ENCODE peak calls at places on chromosomes 6 and 20, in nine cellular contexts. A is CD8-positive, alpha-beta memory T cell; N is fibroblast of lung; Q is heart right ventricle; O is spleen; W is aorta; I is mesenchymal stem cell; X is cardiac muscle cell; B is uterus. G is an unnamed sample. For H3K4me1 and H3K9me3, the result is how much of the 10 kb centered on the place peaks cover.

GRCh38 chr20:3889489-3890409 is 562 bp downstream of the PANK2 start:
- DNase-seq in A (peak), X (peak), I (peak), B (peak), N (no peak), W (peak), O (peak), Q (peak), G (peak)

GRCh38 chr6:156848533-156848932 is 71.4 kb downstream of the ARID1B start:
- DNase-seq in B (peak), Q (peak), N (peak), W (peak), X (peak), A (no peak), I (peak), O (no peak), G (peak)

GRCh38 chr6:163343609-163344008 is 70.9 kb upstream of the QKI start:
- DNase-seq in W (no peak), I (no peak), O (no peak), N (no peak), X (no peak), A (no peak), B (no peak), Q (peak), G (no peak)

GRCh38 chr20:10356628-10357027 is 77.4 kb downstream of the MKKS start:
- DNase-seq in W (no peak), B (no peak), X (no peak), Q (no peak), N (no peak), I (peak), A (no peak), O (no peak), G (no peak)

GRCh38 chr20:10219452-10219791 is 792 bp downstream of the SNAP25 start:
- DNase-seq in A (peak), Q (peak), X (peak), O (peak), B (peak), N (peak), W (peak), I (peak), G (peak)

GRCh38 chr6:28643017-28643740 is 117.5 kb downstream of the GPX5 start:
- DNase-seq in W (no peak), B (no peak), N (peak), O (no peak), A (no peak), Q (no peak), X (no peak), I (peak), G (peak)

GRCh38 chr20:21781446-21782075 is 76.1 kb downstream of the PAX1 start:
- DNase-seq in A (no peak), B (no peak), Q (no peak), N (no peak), I (no peak), W (no peak), X (no peak), O (no peak), G (no peak)

GRCh38 chr6:167588181-167588919 is 238.4 kb upstream of the AFDN start:
- DNase-seq in X (no peak), I (no peak), B (no peak), N (no peak), O (no peak), Q (no peak), W (no peak), A (no peak), G (no peak)

GRCh38 chr20:52494244-52494643 is 302.7 kb upstream of the ZFP64 start:
- DNase-seq in O (no peak), A (no peak), X (no peak), B (peak), W (no peak), Q (no peak), I (peak), N (peak), G (no peak)

GRCh38 chr6:109360791-109361190 is 21.5 kb downstream of the CD164 start:
- DNase-seq in I (no peak), Q (no peak), N (no peak), O (no peak), W (no peak), X (no peak), A (no peak), B (no peak), G (no peak)

GRCh38 chr6:23499549-23499948 is 626.5 kb upstream of the NRSN1 start:
- DNase-seq in B (no peak), X (no peak), W (no peak), N (no peak), O (no peak), I (no peak), Q (no peak), A (no peak), G (no peak)

GRCh38 chr6:27839303-27840081 is 72.7 kb downstream of the OR2B2 start:
- DNase-seq in N (peak), A (no peak), B (peak), O (no peak), Q (no peak), W (peak), I (peak), X (peak), G (peak)

GRCh38 chr6:20126789-20127653 is 85.2 kb downstream of the MBOAT1 start:
- DNase-seq in W (peak), O (peak), I (peak), Q (peak), N (peak), A (peak), B (peak), X (peak), G (peak)

GRCh38 chr6:112879920-112880413 is 532.8 kb downstream of the RFPL4B start:
- DNase-seq in A (no peak), N (no peak), I (peak), Q (peak), W (peak), O (peak), X (no peak), B (no peak), G (peak)

GRCh38 chr20:34274694-34275093 is 28.5 kb downstream of the AHCY start:
- DNase-seq in Q (no peak), W (no peak), N (no peak), X (no peak), B (no peak), I (no peak), O (no peak), A (no peak), G (no peak)

GRCh38 chr6:10341605-10342004 is 73.3 kb downstream of the TFAP2A start:
- DNase-seq in W (no peak), A (no peak), B (no peak), N (no peak), X (no peak), Q (no peak), O (no peak), I (no peak), G (no peak)

GRCh38 chr20:56187791-56188190 is 60.7 kb upstream of the MC3R start:
- DNase-seq in W (no peak), X (no peak), A (no peak), O (no peak), N (no peak), Q (no peak), I (no peak), B (no peak), G (no peak)

GRCh38 chr20:6079011-6079410 is 25.2 kb upstream of the LRRN4 start:
- DNase-seq in A (no peak), N (peak), X (no peak), B (no peak), I (no peak), W (no peak), O (no peak), Q (no peak), G (no peak)

GRCh38 chr20:35598476-35598875 is 17.2 kb upstream of the SPAG4 start:
- DNase-seq in W (peak), Q (no peak), I (no peak), X (no peak), A (no peak), O (peak), N (no peak), B (no peak), G (no peak)

GRCh38 chr6:123803862-123804681 is at the start of gene NKAIN2:
- DNase-seq in W (peak), I (peak), N (no peak), O (peak), Q (peak), X (peak), A (no peak), B (no peak), G (peak)

GRCh38 chr6:41371992-41372525 is 36.7 kb downstream of the NCR2 start:
- DNase-seq in I (peak), B (peak), W (no peak), A (no peak), Q (no peak), N (peak), O (no peak), X (peak), G (peak)

GRCh38 chr6:63802606-63803206 is 167.1 kb downstream of the PHF3 start:
- DNase-seq in X (no peak), O (no peak), B (no peak), N (peak), W (no peak), A (no peak), Q (no peak), I (peak), G (no peak)

GRCh38 chr20:32207211-32207625 is 325 bp downstream of the PLAGL2 start:
- DNase-seq in N (no peak), X (no peak), W (no peak), I (no peak), B (peak), Q (no peak), A (peak), O (no peak), G (no peak)

GRCh38 chr20:14716251-14716650 is 378.8 kb upstream of the FLRT3 start:
- DNase-seq in Q (no peak), W (no peak), X (no peak), I (no peak), B (no peak), O (no peak), N (no peak), A (no peak), G (no peak)

GRCh38 chr6:49939993-49940498 is 23.9 kb downstream of the DEFB114 start:
- DNase-seq in X (no peak), Q (no peak), A (no peak), I (no peak), B (no peak), N (no peak), O (no peak), W (no peak), G (no peak)

GRCh38 chr20:23441850-23442313 is 2.4 kb downstream of the CSTL1 start:
- DNase-seq in I (peak), Q (peak), A (peak), O (peak), B (peak), N (peak), W (peak), X (peak), G (peak)

GRCh38 chr6:147218797-147219196 is 14.6 kb downstream of the STXBP5 start:
- DNase-seq in X (no peak), W (no peak), I (no peak), Q (no peak), N (no peak), A (no peak), O (no peak), B (no peak), G (no peak)

GRCh38 chr20:41091926-41092325 is 45.4 kb upstream of the PLCG1 start:
- DNase-seq in N (peak), A (no peak), X (no peak), W (no peak), Q (no peak), B (no peak), O (no peak), I (peak), G (no peak)

GRCh38 chr6:31639449-31639861 is 13.0 kb downstream of the BAG6 start:
- DNase-seq in O (no peak), A (no peak), I (peak), Q (no peak), W (no peak), B (no peak), N (no peak), X (no peak), G (no peak)

GRCh38 chr20:63238491-63239126 is 2.9 kb downstream of the BIRC7 start:
- DNase-seq in A (no peak), O (no peak), W (no peak), X (no peak), I (no peak), Q (no peak), B (no peak), N (no peak), G (no peak)

GRCh38 chr20:63234693-63235398 is 859 bp upstream of the BIRC7 start:
- DNase-seq in Q (no peak), I (peak), B (no peak), O (no peak), A (no peak), N (no peak), W (no peak), X (peak), G (no peak)

GRCh38 chr20:63235399-63235983 is at the start of gene BIRC7:
- DNase-seq in O (no peak), X (no peak), B (no peak), W (no peak), Q (no peak), A (no peak), N (no peak), I (peak), G (peak)

GRCh38 chr20:63233924-63234323 is 1.8 kb upstream of the BIRC7 start:
- DNase-seq in W (no peak), I (no peak), N (no peak), X (no peak), B (no peak), A (no peak), Q (no peak), O (no peak), G (no peak)

GRCh38 chr20:63236116-63236837 is 572 bp downstream of the BIRC7 start:
- DNase-seq in Q (no peak), O (no peak), B (no peak), A (no peak), W (no peak), X (no peak), N (no peak), I (no peak), G (no peak)
- H3K4me1 ChIP-seq in Q (under half), O (half or more), B (under half), A (under half), W (under half), X (under half), N (under half), I (half or more), G (under half)

GRCh38 chr6:5083307-5083583 is 1.9 kb upstream of the PPP1R3G start:
- DNase-seq in Q (no peak), W (no peak), X (no peak), O (no peak), A (no peak), I (no peak), B (no peak), N (no peak), G (no peak)

GRCh38 chr6:5084192-5084786 is 852 bp upstream of the PPP1R3G start:
- DNase-seq in B (peak), I (no peak), W (no peak), Q (peak), N (no peak), X (peak), O (peak), A (no peak), G (peak)

GRCh38 chr6:5084787-5085637 is at the start of gene PPP1R3G:
- DNase-seq in O (peak), Q (peak), X (peak), I (peak), B (peak), A (no peak), N (peak), W (peak), G (peak)

GRCh38 chr6:5082487-5083306 is 2.4 kb upstream of the PPP1R3G start:
- DNase-seq in A (no peak), B (no peak), I (peak), X (no peak), O (no peak), Q (no peak), N (peak), W (no peak), G (peak)

GRCh38 chr6:5083813-5084191 is 1.3 kb upstream of the PPP1R3G start:
- DNase-seq in X (no peak), W (no peak), Q (no peak), N (no peak), B (no peak), O (no peak), A (no peak), I (no peak), G (peak)
- H3K4me3 ChIP-seq in X (peak), W (no peak), Q (peak), N (no peak), B (no peak), O (peak), A (no peak), I (peak), G (no peak)

DNA sequence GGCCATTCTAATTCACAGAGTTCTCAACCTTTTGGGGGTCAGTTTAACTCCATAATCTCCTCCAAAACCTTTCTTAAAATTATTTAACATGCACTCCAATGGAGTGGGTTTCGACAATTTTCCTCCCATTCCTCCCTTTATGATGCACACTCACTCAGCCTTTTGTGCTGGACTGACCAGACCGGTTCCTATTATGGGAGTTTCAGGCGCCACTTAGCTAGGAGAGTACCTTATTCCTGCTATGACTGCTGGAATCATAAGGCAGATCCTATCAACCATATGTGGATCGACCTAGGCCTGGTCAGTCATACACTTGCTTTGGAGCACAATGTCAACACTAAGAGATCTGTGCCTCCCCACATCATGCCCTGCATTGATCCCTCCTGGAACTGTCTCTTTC is 63.9 kb upstream of the MOCS1 start:
- DNase-seq in O (no peak), W (no peak), X (no peak), B (no peak), Q (no peak), I (no peak), N (no peak), A (no peak), G (no peak)
- H3K9me3 ChIP-seq in O (under half), W (under half), X (under half), B (under half), Q (under half), I (under half), N (under half), A (under half), G (under half)

GRCh38 chr20:48212806-48213509 is 427.7 kb upstream of the SULF2 start:
- DNase-seq in O (no peak), I (no peak), B (no peak), N (no peak), X (no peak), A (no peak), W (no peak), Q (no peak), G (no peak)
- H3K4me1 ChIP-seq in O (under half), I (under half), B (under half), N (under half), X (under half), A (under half), W (under half), Q (under half), G (under half)

GRCh38 chr6:107466062-107466461 is 6.7 kb upstream of the PDSS2 start:
- DNase-seq in N (no peak), X (no peak), I (no peak), W (no peak), O (no peak), B (no peak), A (no peak), Q (no peak), G (no peak)

GRCh38 chr6:107473660-107474059 is 14.3 kb upstream of the PDSS2 start:
- DNase-seq in Q (no peak), X (no peak), I (no peak), O (no peak), A (no peak), W (no peak), B (no peak), N (no peak), G (no peak)

DNA sequence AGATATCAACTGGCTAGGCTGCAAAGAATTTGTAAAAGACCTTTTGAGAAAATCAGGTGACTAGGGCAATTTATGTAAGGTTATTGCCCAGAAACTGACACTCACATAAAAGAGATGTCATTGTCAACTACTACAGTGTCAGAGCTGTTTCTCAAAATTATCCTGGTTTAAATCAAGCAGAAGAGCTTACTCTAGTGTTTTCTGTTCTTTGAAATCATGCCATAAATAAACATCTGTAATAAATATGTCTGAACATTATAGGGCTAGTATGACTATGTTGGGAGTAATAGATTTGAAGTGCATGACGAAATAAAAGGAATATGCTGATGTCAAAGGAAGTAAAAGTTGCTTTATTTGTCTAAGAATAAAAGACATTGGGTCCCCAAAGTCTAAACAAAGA is 11.0 kb upstream of the PDSS2 start:
- DNase-seq in X (no peak), A (no peak), Q (no peak), B (no peak), O (no peak), N (no peak), W (no peak), I (no peak), G (no peak)
- H3K4me3 ChIP-seq in X (no peak), A (no peak), Q (no peak), B (no peak), O (no peak), N (no peak), W (no peak), I (no peak), G (no peak)

GRCh38 chr6:7677229-7677628 is 48.7 kb upstream of the BMP6 start:
- DNase-seq in X (no peak), O (no peak), N (no peak), Q (no peak), B (no peak), W (no peak), I (no peak), A (no peak), G (no peak)
- H3K9me3 ChIP-seq in X (under half), O (under half), N (under half), Q (under half), B (under half), W (under half), I (under half), A (under half), G (under half)

GRCh38 chr20:415820-416322 is 7.8 kb downstream of the RBCK1 start:
- DNase-seq in A (no peak), I (no peak), O (peak), Q (no peak), N (peak), X (no peak), W (no peak), B (no peak), G (peak)
- H3K4me1 ChIP-seq in A (under half), I (under half), O (under half), Q (under half), N (under half), X (under half), W (under half), B (under half), G (under half)